ENCODE peak calls at places on chromosomes 1 and 21, in eight cellular contexts. U, A, V, T, R, E, K and B are unnamed samples. For H3K4me1, the result is how much of the 10 kb centered on the place peaks cover.

GRCh38 chr21:22711636-22712035 is 1713.4 kb downstream of the NCAM2 start:
- DNase-seq in U (no peak), A (no peak), V (no peak), T (no peak), R (no peak), E (no peak), K (no peak), B (no peak)

GRCh38 chr21:42460391-42461184 is 35.4 kb downstream of the RSPH1 start:
- DNase-seq in U (no peak), A (no peak), V (peak), T (no peak), R (peak), E (no peak), K (peak), B (no peak)

GRCh38 chr1:147391114-147391513 is 148.6 kb downstream of the CHD1L start:
- DNase-seq in U (no peak), A (no peak), V (no peak), T (no peak), R (no peak), E (no peak), K (no peak), B (no peak)

GRCh38 chr1:9384751-9385245 is 92.1 kb downstream of the SPSB1 start:
- DNase-seq in U (no peak), A (no peak), V (peak), T (no peak), R (peak), E (peak), K (no peak), B (no peak)

GRCh38 chr21:35273331-35273730 is 224.2 kb upstream of the RUNX1 start:
- DNase-seq in U (no peak), A (no peak), V (no peak), T (no peak), R (no peak), E (no peak), K (no peak), B (no peak)

GRCh38 chr1:145711213-145711651 is 4.1 kb upstream of the PDZK1 start:
- DNase-seq in U (no peak), A (peak), V (no peak), T (no peak), R (peak), E (no peak), K (no peak), B (no peak)

GRCh38 chr21:35737899-35738341 is 322.4 kb downstream of the SETD4 start:
- DNase-seq in U (no peak), A (no peak), V (peak), T (no peak), R (peak), E (peak), K (no peak), B (no peak)

GRCh38 chr1:222955964-222956363 is 141.1 kb downstream of the DISP1 start:
- DNase-seq in U (no peak), A (no peak), V (no peak), T (no peak), R (no peak), E (no peak), K (no peak), B (no peak)

GRCh38 chr1:54649921-54650320 is 8.3 kb downstream of the MROH7 start:
- DNase-seq in U (no peak), A (no peak), V (no peak), T (no peak), R (no peak), E (no peak), K (no peak), B (no peak)

GRCh38 chr1:29417971-29418370 is 181.6 kb downstream of the PTPRU start:
- DNase-seq in U (no peak), A (no peak), V (no peak), T (no peak), R (no peak), E (no peak), K (no peak), B (no peak)

GRCh38 chr21:42312626-42313104 is 2.5 kb downstream of the TFF3 start:
- DNase-seq in U (no peak), A (no peak), V (peak), T (no peak), R (no peak), E (no peak), K (peak), B (no peak)

GRCh38 chr1:3243304-3243703 is 174.3 kb downstream of the PRDM16 start:
- DNase-seq in U (no peak), A (no peak), V (no peak), T (no peak), R (no peak), E (no peak), K (no peak), B (no peak)

GRCh38 chr1:152440635-152441471 is 26.8 kb upstream of the CRNN start:
- DNase-seq in U (peak), A (peak), V (peak), T (peak), R (peak), E (peak), K (peak), B (peak)

GRCh38 chr1:233569636-233570035 is 44.3 kb upstream of the KCNK1 start:
- DNase-seq in U (no peak), A (no peak), V (no peak), T (no peak), R (no peak), E (no peak), K (no peak), B (no peak)

GRCh38 chr1:246679211-246680177 is 44.7 kb upstream of the SCCPDH start:
- DNase-seq in U (no peak), A (no peak), V (no peak), T (no peak), R (peak), E (no peak), K (no peak), B (no peak)

GRCh38 chr1:30258876-30259275 is 464.5 kb downstream of the MATN1 start:
- DNase-seq in U (no peak), A (no peak), V (no peak), T (no peak), R (no peak), E (no peak), K (peak), B (no peak)

GRCh38 chr1:107683198-107683657 is 281.8 kb downstream of the VAV3 start:
- DNase-seq in U (no peak), A (peak), V (no peak), T (peak), R (no peak), E (no peak), K (no peak), B (no peak)

GRCh38 chr1:157086299-157086698 is 13.3 kb downstream of the ETV3L start:
- DNase-seq in U (no peak), A (no peak), V (peak), T (no peak), R (no peak), E (no peak), K (no peak), B (no peak)

GRCh38 chr1:231957361-231957760 is 330.8 kb downstream of the DISC1 start:
- DNase-seq in U (no peak), A (no peak), V (no peak), T (no peak), R (no peak), E (no peak), K (no peak), B (no peak)

GRCh38 chr1:201740086-201740541 is 88.8 kb upstream of the IPO9 start:
- DNase-seq in U (no peak), A (no peak), V (no peak), T (no peak), R (no peak), E (no peak), K (no peak), B (no peak)

GRCh38 chr1:201739054-201739453 is 89.9 kb upstream of the IPO9 start:
- DNase-seq in U (no peak), A (no peak), V (no peak), T (no peak), R (no peak), E (no peak), K (no peak), B (no peak)

GRCh38 chr1:201737350-201738060 is 91.5 kb upstream of the IPO9 start:
- DNase-seq in U (no peak), A (no peak), V (peak), T (no peak), R (no peak), E (peak), K (no peak), B (no peak)

GRCh38 chr1:201740609-201741231 is 88.2 kb upstream of the IPO9 start:
- DNase-seq in U (no peak), A (no peak), V (no peak), T (no peak), R (no peak), E (no peak), K (no peak), B (no peak)

DNA sequence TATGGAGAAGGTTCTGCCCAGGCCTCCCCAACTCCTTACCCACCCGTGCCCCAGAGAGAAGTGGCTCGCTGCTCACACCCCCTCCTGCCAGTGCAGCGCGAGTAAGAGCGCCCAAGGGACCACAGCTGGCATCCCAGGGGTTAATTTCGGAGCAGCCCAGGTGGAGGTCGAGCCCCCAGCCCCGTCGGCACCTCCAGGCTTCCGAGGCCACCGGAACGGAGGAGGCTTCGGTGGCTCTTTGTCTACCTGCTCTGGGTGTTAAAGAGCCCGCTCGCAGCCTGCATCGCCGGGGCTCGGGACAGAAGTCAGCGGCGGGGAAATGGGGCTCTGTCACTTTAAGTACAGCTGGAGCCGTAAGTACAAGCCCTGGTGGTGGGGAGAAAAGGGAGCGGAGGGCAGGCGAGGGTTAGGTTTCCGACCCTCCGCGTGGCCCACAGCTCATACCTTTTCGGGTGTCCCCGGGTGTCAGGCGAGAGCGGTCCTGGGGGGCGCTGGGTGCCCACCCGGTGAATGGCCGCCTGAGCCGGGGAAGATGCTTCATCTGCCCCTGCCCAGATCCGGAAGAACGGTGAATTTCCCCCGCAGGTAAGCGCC is 89.4 kb upstream of the IPO9 start:
- DNase-seq in U (peak), A (no peak), V (peak), T (no peak), R (peak), E (peak), K (peak), B (peak)
- H3K4me1 ChIP-seq in U (under half), A (under half), V (under half), T (under half), R (under half), E (half or more), K (under half), B (under half)

GRCh38 chr1:94925561-94926364 is 1.1 kb downstream of the CNN3 start:
- DNase-seq in U (peak), A (peak), V (peak), T (peak), R (peak), E (peak), K (no peak), B (peak)
- TF ChIP-seq POLR2A in U (no peak), A (peak), V (peak), T (no peak), R (no peak), E (peak), K (no peak), B (peak)

DNA sequence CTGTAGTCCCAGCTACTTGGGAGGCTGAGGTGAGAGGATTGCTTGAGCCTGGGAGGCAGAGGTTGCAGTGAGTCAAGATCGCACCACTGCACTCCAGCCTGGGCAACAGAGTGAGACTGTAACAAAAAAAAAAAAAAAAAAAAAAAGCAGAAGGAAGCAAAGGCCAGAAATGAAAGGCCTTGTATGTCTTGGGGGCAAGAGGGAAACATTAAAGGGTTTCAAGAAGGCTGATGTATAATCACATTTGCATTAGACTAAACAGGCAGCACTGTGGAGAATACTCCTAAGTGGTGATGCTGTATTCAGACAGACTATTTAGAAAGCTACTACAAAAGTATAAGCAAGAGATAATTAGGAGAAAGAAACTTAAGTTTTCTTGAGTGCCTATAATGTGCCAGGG is 10.4 kb downstream of the ANP32E start:
- DNase-seq in U (no peak), A (no peak), V (no peak), T (no peak), R (no peak), E (no peak), K (no peak), B (no peak)
- H3K4me3 ChIP-seq in U (no peak), A (no peak), V (no peak), T (no peak), R (no peak), E (no peak), K (no peak), B (no peak)

GRCh38 chr1:207807395-207808321 is 55.8 kb downstream of the CD46 start:
- DNase-seq in U (no peak), A (no peak), V (no peak), T (no peak), R (no peak), E (no peak), K (no peak), B (no peak)
- H3K4me1 ChIP-seq in U (under half), A (under half), V (half or more), T (under half), R (under half), E (half or more), K (half or more), B (under half)

GRCh38 chr1:25194576-25195020 is 37.7 kb downstream of the SYF2 start:
- DNase-seq in U (no peak), A (no peak), V (peak), T (no peak), R (no peak), E (peak), K (no peak), B (no peak)
- TF ChIP-seq POLR2A in U (no peak), A (no peak), V (peak), T (no peak), R (no peak), E (no peak), K (no peak), B (no peak)

DNA sequence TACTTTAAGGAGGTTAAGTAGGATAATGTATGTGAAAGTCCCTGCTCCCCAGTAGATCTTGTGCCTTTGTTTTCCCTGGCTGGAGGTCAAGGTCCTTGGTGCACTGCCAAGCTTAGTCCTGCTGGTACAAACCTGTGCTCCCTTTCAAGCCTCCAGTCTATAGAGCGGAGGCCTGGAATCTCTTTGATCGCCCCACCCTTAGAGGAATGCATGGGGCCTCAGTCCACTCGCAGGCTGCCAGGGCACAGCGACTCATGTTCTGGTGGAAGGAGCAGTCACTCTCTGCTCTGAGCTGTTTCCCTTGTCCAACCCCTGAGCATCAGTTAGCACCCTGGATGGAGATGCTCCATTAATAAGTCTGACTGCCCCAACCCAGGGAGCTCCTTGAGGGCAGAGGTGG is 121.8 kb downstream of the HMGB4 start:
- DNase-seq in U (no peak), A (peak), V (no peak), T (no peak), R (no peak), E (peak), K (peak), B (no peak)
- H3K4me3 ChIP-seq in U (no peak), A (no peak), V (no peak), T (no peak), R (no peak), E (no peak), K (no peak), B (no peak)